ENCODE peak calls at places on chromosomes 11 and 22, in four cellular contexts. Q, G, I and D are unnamed samples.
A peak's percentile ranks its signal among the peaks of the same experiment; 100 is the strongest.

GRCh38 chr11:68343761-68344256 is 31.4 kb downstream of the LRP5 start:
- DNase-seq in I (no peak), G (no peak), Q (no peak), D (peak; percentile 73)

GRCh38 chr11:111189466-111189865 is 56.1 kb upstream of the POU2AF2 start:
- DNase-seq in G (no peak), I (no peak), Q (no peak), D (no peak)

GRCh38 chr11:124633355-124633754 is 10.7 kb downstream of the TBRG1 start:
- DNase-seq in G (no peak), Q (no peak), I (no peak), D (no peak)

GRCh38 chr22:46568102-46568809 is 30.8 kb upstream of the CELSR1 start:
- DNase-seq in G (no peak), Q (peak; percentile 18), I (no peak), D (no peak)

GRCh38 chr11:106172389-106172991 is 95.0 kb downstream of the AASDHPPT start:
- DNase-seq in I (no peak), G (no peak), Q (no peak), D (peak; percentile 33)

GRCh38 chr11:126335463-126335760 is 20.1 kb upstream of the ST3GAL4 start:
- DNase-seq in G (no peak), Q (no peak), I (peak; percentile 45), D (no peak)

GRCh38 chr11:109853156-109853776 is 239.9 kb upstream of the ZC3H12C start:
- DNase-seq in G (no peak), Q (no peak), I (no peak), D (peak; percentile 66)

GRCh38 chr11:76667271-76667818 is 3.2 kb downstream of the LRRC32 start:
- DNase-seq in I (no peak), G (peak; percentile 27), Q (no peak), D (peak; percentile 20)

GRCh38 chr11:132888226-132888625 is 644.1 kb downstream of the OPCML start:
- DNase-seq in Q (no peak), I (no peak), G (no peak), D (no peak)

GRCh38 chr11:61359541-61359940 is 2.1 kb downstream of the CYB561A3 start:
- DNase-seq in Q (no peak), I (no peak), G (no peak), D (no peak)

GRCh38 chr11:116727990-116728389 is 44.8 kb downstream of the BUD13 start:
- DNase-seq in G (peak; percentile 26), I (no peak), Q (no peak), D (no peak)

GRCh38 chr11:76698321-76699043 is 27.9 kb upstream of the LRRC32 start:
- DNase-seq in Q (no peak), I (no peak), G (no peak), D (peak; percentile 32)

GRCh38 chr11:84780689-84781293 is 846.4 kb downstream of the DLG2 start:
- DNase-seq in I (no peak), Q (no peak), G (no peak), D (peak; percentile 21)

GRCh38 chr11:114201219-114201618 is 95.0 kb upstream of the NNMT start:
- DNase-seq in G (no peak), Q (no peak), I (no peak), D (no peak)

GRCh38 chr11:61694971-61695706 is 14.9 kb downstream of the DAGLA start:
- DNase-seq in I (peak; percentile 78), G (peak; percentile 79), Q (peak; percentile 62), D (peak; percentile 73)

GRCh38 chr11:76824980-76825725 is 35.6 kb upstream of the ACER3 start:
- DNase-seq in G (no peak), I (no peak), Q (no peak), D (no peak)

GRCh38 chr11:35031869-35032268 is 107.1 kb upstream of the CD44 start:
- DNase-seq in I (no peak), Q (no peak), G (no peak), D (no peak)

GRCh38 chr22:25970348-25970995 is 198.8 kb upstream of the SEZ6L start:
- DNase-seq in G (no peak), Q (no peak), I (no peak), D (no peak)

GRCh38 chr11:79466411-79466810 is 25.6 kb upstream of the TENM4 start:
- DNase-seq in I (no peak), G (no peak), Q (no peak), D (no peak)

GRCh38 chr22:47334596-47334995 is 572.1 kb downstream of the TBC1D22A start:
- DNase-seq in G (no peak), Q (no peak), I (no peak), D (no peak)

GRCh38 chr11:92886243-92886905 is 83.1 kb upstream of the MTNR1B start:
- DNase-seq in Q (no peak), I (no peak), G (no peak), D (peak; percentile 68)

GRCh38 chr11:116232364-116232801 is 540.4 kb downstream of the BUD13 start:
- DNase-seq in Q (no peak), I (no peak), G (no peak), D (no peak)

GRCh38 chr22:46028069-46028991 is 51.4 kb upstream of the WNT7B start:
- DNase-seq in I (no peak), G (peak; percentile 37), Q (peak; percentile 29), D (no peak)

GRCh38 chr11:68677432-68677831 is 6.9 kb upstream of the GAL start:
- DNase-seq in Q (peak; percentile 44), G (peak; percentile 48), I (no peak), D (no peak)

GRCh38 chr22:50302041-50302541 is 5.4 kb downstream of the PLXNB2 start:
- DNase-seq in G (peak; percentile 85), I (no peak), Q (peak; percentile 55), D (no peak)

GRCh38 chr11:107493117-107493516 is 35.5 kb upstream of the CWF19L2 start:
- DNase-seq in Q (no peak), I (no peak), G (no peak), D (no peak)

GRCh38 chr11:86741489-86742435 is 58.6 kb upstream of the PRSS23 start:
- DNase-seq in I (no peak), G (no peak), Q (no peak), D (peak; percentile 53)

GRCh38 chr22:50247748-50248147 is 2.9 kb upstream of the TUBGCP6 start:
- DNase-seq in G (no peak), Q (peak; percentile 50), I (no peak), D (no peak)

GRCh38 chr22:18024276-18024939 is at the start of gene MICAL3:
- DNase-seq in G (peak; percentile 70), I (peak; percentile 35), Q (peak; percentile 66), D (peak; percentile 83)

GRCh38 chr22:45891996-45892621 is 84.9 kb downstream of the WNT7B start:
- DNase-seq in G (peak; percentile 59), Q (peak; percentile 9), I (no peak), D (no peak)

GRCh38 chr11:68017858-68018729 is 8.0 kb downstream of the ALDH3B1 start:
- DNase-seq in G (no peak), Q (peak; percentile 16), I (no peak), D (no peak)

GRCh38 chr22:25081409-25081824 is 118.2 kb upstream of the CRYBB3 start:
- DNase-seq in G (no peak), I (no peak), Q (no peak), D (peak; percentile 49)

GRCh38 chr11:126310229-126310991 is 6.5 kb downstream of the DCPS start:
- DNase-seq in Q (peak; percentile 65), G (peak; percentile 78), I (peak; percentile 53), D (peak; percentile 81)

GRCh38 chr11:131859811-131860210 is 489.4 kb downstream of the NTM start:
- DNase-seq in G (no peak), I (no peak), Q (no peak), D (no peak)

GRCh38 chr22:42717197-42717967 is 3.3 kb downstream of the A4GALT start:
- DNase-seq in G (no peak), I (no peak), Q (no peak), D (peak; percentile 72)

DNA sequence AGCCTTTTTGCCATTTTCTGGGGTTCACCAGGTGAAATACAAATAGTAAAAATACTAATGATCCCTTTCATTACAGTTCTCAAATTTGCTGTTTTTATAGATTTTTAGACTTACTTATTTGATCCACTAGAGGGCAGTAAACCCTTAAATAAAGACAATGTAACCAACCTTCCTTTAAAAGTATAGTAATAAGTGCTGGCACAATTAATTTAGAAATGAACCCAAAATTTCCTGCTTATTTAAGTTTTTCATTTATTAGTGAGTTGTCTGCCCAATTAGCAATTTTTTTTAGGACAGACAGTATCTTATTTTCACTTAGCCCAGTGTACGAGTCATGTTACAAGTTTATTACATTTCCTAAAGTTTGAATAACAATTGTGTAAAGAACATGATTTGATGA is 4.7 kb downstream of the DDIAS start:
- DNase-seq in G (no peak), I (no peak), Q (no peak), D (no peak)
- H3K4me1 ChIP-seq in G (peaks cover 9% of the 10 kb centered on the region), I (peaks cover 4% of the 10 kb centered on the region), Q (no peaks in the 10 kb centered on the region), D (no peaks in the 10 kb centered on the region)

GRCh38 chr11:65391007-65391406 is 4.6 kb downstream of the FRMD8 start:
- DNase-seq in Q (no peak), G (no peak), I (no peak), D (no peak)

GRCh38 chr11:65389294-65389980 is 3.0 kb downstream of the FRMD8 start:
- DNase-seq in I (no peak), Q (peak; percentile 34), G (peak; percentile 63), D (no peak)

GRCh38 chr11:65386307-65387081 is at the start of gene FRMD8:
- DNase-seq in G (peak; percentile 97), Q (peak; percentile 94), I (peak; percentile 85), D (peak; percentile 93)

GRCh38 chr11:65390099-65390941 is 3.9 kb downstream of the FRMD8 start:
- DNase-seq in Q (peak; percentile 47), I (no peak), G (peak; percentile 63), D (no peak)

DNA sequence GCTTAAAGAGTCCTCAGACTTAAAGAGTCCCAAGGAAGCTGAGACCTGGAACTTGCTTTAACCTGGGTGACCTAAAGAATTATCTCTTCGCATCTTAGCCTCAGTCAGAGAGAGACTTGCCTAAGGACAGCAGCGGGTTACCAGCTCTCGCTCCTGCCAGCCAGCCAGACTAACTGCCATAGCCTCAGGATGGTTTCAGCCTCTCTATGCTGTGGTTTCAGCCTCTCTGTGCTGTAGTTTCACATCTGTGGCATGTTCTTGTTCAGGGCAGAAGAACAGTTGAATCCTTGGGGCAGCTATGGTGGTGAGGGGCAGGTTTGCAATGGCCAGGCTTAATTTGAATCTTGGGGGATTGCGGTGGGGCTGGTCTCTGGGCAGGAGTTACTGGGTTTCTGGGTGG is 2.3 kb downstream of the FRMD8 start:
- DNase-seq in I (no peak), Q (no peak), G (no peak), D (no peak)
- H3K4me1 ChIP-seq in I (peaks cover 50% of the 10 kb centered on the region), Q (peaks cover 14% of the 10 kb centered on the region), G (peaks cover 70% of the 10 kb centered on the region), D (peaks cover 15% of the 10 kb centered on the region)

DNA sequence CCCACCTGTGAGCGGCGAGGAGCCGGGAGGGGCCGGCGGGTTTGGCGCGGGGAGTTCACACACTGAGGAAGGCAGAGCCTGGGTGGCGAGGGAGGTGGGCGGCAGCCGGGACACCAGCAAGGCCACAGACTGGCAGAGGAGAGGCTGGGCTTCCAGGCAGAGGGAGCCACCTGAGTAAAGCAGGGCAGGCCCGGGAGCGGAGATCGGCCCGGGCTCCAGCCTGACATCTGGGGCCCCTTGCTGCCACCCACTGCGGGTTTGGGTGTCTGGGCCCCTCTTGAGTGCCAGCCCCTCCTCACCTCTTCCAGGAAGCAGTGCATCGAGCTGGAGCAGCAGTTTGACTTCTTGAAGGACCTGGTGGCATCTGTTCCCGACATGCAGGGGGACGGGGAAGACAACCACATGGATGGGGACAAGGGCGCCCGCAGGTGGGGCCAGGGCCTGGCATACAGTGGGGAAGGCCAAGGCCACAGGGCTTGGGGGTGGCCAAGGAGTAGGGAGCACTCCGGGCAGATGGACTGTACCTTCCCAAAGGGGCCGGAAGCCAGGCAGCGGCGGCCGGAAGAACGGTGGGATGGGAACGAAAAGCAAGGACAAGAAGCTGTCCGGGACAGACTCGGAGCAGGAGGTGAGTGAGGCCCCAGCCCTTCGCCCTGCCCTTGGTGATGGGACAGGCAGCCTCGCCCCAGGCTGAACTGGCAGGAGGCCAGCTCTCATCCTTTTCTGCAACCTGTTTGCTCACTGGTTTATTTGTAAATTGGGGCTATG is 993 bp downstream of the DRAP1 start:
- DNase-seq in I (no peak), G (peak; percentile 67), Q (peak; percentile 62), D (no peak)
- H3K4me1 ChIP-seq in I (peaks cover 42% of the 10 kb centered on the region), G (peaks cover 42% of the 10 kb centered on the region), Q (peaks cover 12% of the 10 kb centered on the region), D (peaks cover 15% of the 10 kb centered on the region)

GRCh38 chr22:20953668-20954500 is 13.2 kb upstream of the AIFM3 start:
- DNase-seq in Q (peak; percentile 41), G (no peak), I (no peak), D (no peak)
- H3K4me1 ChIP-seq in Q (peaks cover 23% of the 10 kb centered on the region), G (peaks cover 14% of the 10 kb centered on the region), I (peaks cover 46% of the 10 kb centered on the region), D (peaks cover 67% of the 10 kb centered on the region)